ENCODE peak calls at places on chromosomes 6 and 20, in ten cellular contexts. Y is suprapubic skin, U is tibial nerve, Z is ovary, O is SK-N-SH, X is HepG2, R is transverse colon, W is esophagus muscularis mucosa, B is stomach, D is GM12878. H is an unnamed sample. For H3K4me1 and H3K36me3, the result is how much of the 10 kb centered on the place peaks cover.

GRCh38 chr6:144153260-144153659 is 2.9 kb downstream of the STX11 start:
- DNase-seq in Y (no peak), U (peak), Z (no peak), O (no peak), X (no peak), R (peak), W (no peak), B (no peak), D (no peak), H (no peak)

GRCh38 chr6:111711476-111711875 is 105.8 kb upstream of the TRAF3IP2 start:
- DNase-seq in Y (no peak), U (no peak), Z (peak), O (peak), X (no peak), R (peak), W (no peak), B (peak), D (no peak), H (peak)

GRCh38 chr6:142728910-142729481 is 216.0 kb downstream of the HIVEP2 start:
- DNase-seq in Y (no peak), U (no peak), Z (no peak), O (peak), X (no peak), R (no peak), W (no peak), B (no peak), D (no peak), H (no peak)

GRCh38 chr20:2984028-2984501 is 59.4 kb upstream of the GNRH2 start:
- DNase-seq in Y (no peak), U (no peak), Z (no peak), O (no peak), X (no peak), R (no peak), W (no peak), B (no peak), D (peak), H (no peak)

GRCh38 chr6:169618526-169619490 is 83.0 kb downstream of the WDR27 start:
- DNase-seq in Y (no peak), U (no peak), Z (no peak), O (no peak), X (no peak), R (no peak), W (no peak), B (no peak), D (no peak), H (no peak)

GRCh38 chr6:151004415-151005024 is 139.0 kb downstream of the MTHFD1L start:
- DNase-seq in Y (no peak), U (no peak), Z (peak), O (no peak), X (peak), R (no peak), W (no peak), B (no peak), D (no peak), H (no peak)

GRCh38 chr20:475463-476357 is 13.4 kb upstream of the TBC1D20 start:
- DNase-seq in Y (no peak), U (no peak), Z (no peak), O (no peak), X (no peak), R (no peak), W (no peak), B (no peak), D (no peak), H (no peak)

GRCh38 chr6:69584913-69585729 is 211.7 kb downstream of the LMBRD1 start:
- DNase-seq in Y (no peak), U (no peak), Z (no peak), O (peak), X (no peak), R (no peak), W (no peak), B (no peak), D (peak), H (no peak)

GRCh38 chr6:93087606-93088005 is 331.8 kb downstream of the EPHA7 start:
- DNase-seq in Y (no peak), U (no peak), Z (no peak), O (no peak), X (no peak), R (no peak), W (no peak), B (no peak), D (no peak), H (no peak)

GRCh38 chr6:105024803-105025202 is 67.9 kb downstream of the LIN28B start:
- DNase-seq in Y (no peak), U (no peak), Z (no peak), O (no peak), X (no peak), R (no peak), W (no peak), B (no peak), D (no peak), H (no peak)

GRCh38 chr6:129786548-129786947 is 74.6 kb downstream of the TMEM244 start:
- DNase-seq in Y (no peak), U (no peak), Z (no peak), O (no peak), X (no peak), R (no peak), W (no peak), B (no peak), D (no peak), H (no peak)

GRCh38 chr20:44448753-44449546 is 26.7 kb upstream of the TTPAL start:
- DNase-seq in Y (no peak), U (no peak), Z (no peak), O (peak), X (peak), R (peak), W (no peak), B (no peak), D (peak), H (no peak)

GRCh38 chr6:106037060-106037459 is 49.1 kb upstream of the PRDM1 start:
- DNase-seq in Y (no peak), U (no peak), Z (no peak), O (no peak), X (no peak), R (no peak), W (no peak), B (no peak), D (no peak), H (no peak)

GRCh38 chr6:84582997-84583396 is 181.4 kb downstream of the TBX18 start:
- DNase-seq in Y (no peak), U (no peak), Z (no peak), O (no peak), X (no peak), R (no peak), W (no peak), B (no peak), D (no peak), H (no peak)

GRCh38 chr6:145838305-145838704 is 23.7 kb upstream of the FBXO30 start:
- DNase-seq in Y (no peak), U (no peak), Z (no peak), O (no peak), X (no peak), R (no peak), W (no peak), B (no peak), D (no peak), H (no peak)

GRCh38 chr20:25538838-25539665 is 46.3 kb downstream of the NINL start:
- DNase-seq in Y (no peak), U (no peak), Z (no peak), O (no peak), X (peak), R (no peak), W (no peak), B (no peak), D (no peak), H (no peak)

GRCh38 chr6:20362623-20363022 is 39.1 kb upstream of the E2F3 start:
- DNase-seq in Y (no peak), U (no peak), Z (no peak), O (no peak), X (no peak), R (no peak), W (no peak), B (no peak), D (no peak), H (no peak)

GRCh38 chr6:130466052-130466743 is 100.4 kb downstream of the TMEM200A start:
- DNase-seq in Y (no peak), U (no peak), Z (no peak), O (no peak), X (no peak), R (no peak), W (no peak), B (no peak), D (no peak), H (no peak)

GRCh38 chr20:56631318-56631989 is 2.3 kb downstream of the TFAP2C start:
- DNase-seq in Y (no peak), U (no peak), Z (no peak), O (peak), X (no peak), R (no peak), W (no peak), B (no peak), D (no peak), H (no peak)

GRCh38 chr20:56629464-56630085 is 469 bp downstream of the TFAP2C start:
- DNase-seq in Y (peak), U (no peak), Z (no peak), O (peak), X (no peak), R (no peak), W (no peak), B (no peak), D (no peak), H (no peak)

GRCh38 chr20:56630506-56631317 is 1.6 kb downstream of the TFAP2C start:
- DNase-seq in Y (peak), U (no peak), Z (no peak), O (peak), X (no peak), R (no peak), W (no peak), B (no peak), D (no peak), H (no peak)

GRCh38 chr20:56628873-56629463 is at the start of gene TFAP2C:
- DNase-seq in Y (peak), U (peak), Z (peak), O (peak), X (no peak), R (peak), W (no peak), B (peak), D (no peak), H (peak)

DNA sequence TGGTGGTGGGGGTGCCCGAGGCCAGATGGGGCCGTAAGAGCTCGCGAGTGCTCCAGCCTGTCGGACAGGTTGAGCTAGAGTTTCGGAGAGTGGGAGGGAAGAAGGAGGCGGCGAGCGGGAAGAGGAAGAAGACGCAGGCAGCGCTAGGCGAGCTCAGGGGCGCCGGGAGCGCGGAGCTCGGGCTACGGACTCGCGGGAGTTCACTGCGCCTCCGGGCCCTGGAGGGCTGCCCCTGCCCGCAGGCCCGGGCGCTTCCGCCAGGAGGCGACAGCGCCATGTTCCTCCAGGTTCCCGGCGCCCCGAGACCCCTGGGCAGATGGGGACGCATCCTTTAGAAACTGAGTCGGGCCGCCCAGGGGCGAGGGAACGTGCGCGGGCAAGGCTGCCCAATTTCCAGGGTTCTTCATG is 984 bp downstream of the TFAP2C start:
- DNase-seq in Y (peak), U (no peak), Z (no peak), O (peak), X (no peak), R (peak), W (no peak), B (peak), D (no peak), H (peak)
- TF ChIP-seq EP300 in Y (no peak), U (no peak), Z (no peak), O (no peak), X (no peak), R (no peak), W (no peak), B (no peak), D (no peak), H (no peak)

DNA sequence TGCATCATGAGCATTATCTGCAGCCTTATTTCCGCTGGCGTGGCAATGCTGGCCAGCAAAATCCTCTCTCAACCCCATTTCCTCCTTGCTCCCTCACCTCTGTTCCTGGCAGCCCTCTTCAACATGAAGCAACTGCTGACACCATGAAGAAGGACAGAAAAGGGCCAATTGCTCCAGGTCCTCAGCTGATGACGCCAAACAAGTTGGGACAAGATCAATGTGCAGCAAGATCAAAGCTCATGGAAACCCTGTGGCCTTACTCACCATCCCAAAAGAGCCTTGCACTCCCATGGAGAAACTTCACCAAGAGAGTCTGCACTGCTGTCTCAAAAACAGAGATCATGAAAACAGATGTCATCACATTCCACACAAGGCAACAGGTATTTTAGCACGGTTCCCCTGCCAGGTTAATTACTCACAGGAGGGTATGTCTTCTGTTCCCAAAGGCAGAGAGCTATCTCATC is 7.4 kb downstream of the GFOD1 start:
- DNase-seq in Y (no peak), U (no peak), Z (no peak), O (no peak), X (no peak), R (no peak), W (no peak), B (no peak), D (no peak), H (no peak)
- H3K4me1 ChIP-seq in Y (under half), U (under half), Z (under half), O (under half), X (under half), R (under half), W (under half), B (under half), D (under half), H (under half)

GRCh38 chr20:5116875-5117274 is 2.9 kb downstream of the PCNA start:
- DNase-seq in Y (no peak), U (no peak), Z (no peak), O (no peak), X (no peak), R (no peak), W (no peak), B (no peak), D (no peak), H (no peak)

GRCh38 chr20:5120189-5120484 is 379 bp upstream of the PCNA start:
- DNase-seq in Y (no peak), U (no peak), Z (no peak), O (no peak), X (no peak), R (no peak), W (no peak), B (no peak), D (no peak), H (no peak)

GRCh38 chr20:5119143-5119434 is 669 bp downstream of the PCNA start:
- DNase-seq in Y (no peak), U (no peak), Z (no peak), O (no peak), X (no peak), R (no peak), W (no peak), B (no peak), D (no peak), H (no peak)

GRCh38 chr20:5119435-5120188 is at the start of gene PCNA:
- DNase-seq in Y (peak), U (peak), Z (peak), O (peak), X (peak), R (peak), W (peak), B (peak), D (peak), H (peak)

DNA sequence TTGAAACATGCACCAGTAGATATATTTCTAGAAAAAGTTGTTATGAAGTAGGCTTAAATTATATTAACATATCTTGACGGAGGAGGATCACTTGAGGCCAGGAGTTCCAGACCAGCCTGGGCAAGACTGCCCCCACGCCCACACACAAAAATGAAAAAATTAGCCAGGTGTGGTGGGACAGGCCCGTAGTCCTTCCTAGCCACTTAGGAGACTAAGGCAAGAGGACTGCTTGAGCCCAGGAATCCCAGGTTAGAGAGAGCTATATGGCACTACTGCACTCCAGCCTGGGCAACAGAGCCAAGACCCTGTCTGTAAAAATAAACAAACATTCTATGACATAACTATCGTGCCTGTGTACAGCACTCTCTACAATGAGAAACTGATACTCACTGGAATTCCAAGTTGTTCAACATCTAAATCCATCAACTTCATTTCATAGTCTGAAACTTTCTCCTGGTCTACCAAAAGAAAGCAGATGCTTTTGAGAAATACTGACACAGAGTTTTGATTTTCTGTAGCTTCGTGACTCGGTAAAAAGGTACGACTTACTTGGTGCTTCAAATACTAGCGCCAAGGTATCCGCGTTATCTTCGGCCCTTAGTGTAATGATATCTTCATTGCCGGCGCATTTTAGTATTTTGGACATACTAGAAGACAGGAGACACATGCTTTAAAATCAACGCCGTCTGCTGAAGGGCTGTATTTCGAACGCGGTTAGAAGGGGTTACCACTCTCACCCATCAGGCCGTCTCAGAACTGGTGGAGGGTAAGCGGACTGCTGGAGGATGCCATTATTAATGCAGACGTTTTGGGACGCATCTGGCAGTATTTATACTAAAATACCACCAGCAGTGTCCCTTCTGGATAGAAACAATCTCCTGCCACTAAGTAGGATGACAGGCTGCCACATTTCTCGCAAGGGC is 1.3 kb downstream of the PCNA start:
- DNase-seq in Y (no peak), U (no peak), Z (no peak), O (no peak), X (no peak), R (no peak), W (no peak), B (no peak), D (no peak), H (no peak)
- H3K36me3 ChIP-seq in Y (under half), U (under half), Z (under half), O (under half), X (under half), R (under half), W (under half), B (under half), D (under half), H (under half)

GRCh38 chr6:51515052-51515402 is 572.4 kb downstream of the PKHD1 start:
- DNase-seq in Y (no peak), U (no peak), Z (no peak), O (peak), X (no peak), R (no peak), W (no peak), B (no peak), D (no peak), H (no peak)
- TF ChIP-seq EP300 in Y (no peak), U (no peak), Z (no peak), O (no peak), X (no peak), R (no peak), W (no peak), B (no peak), D (no peak), H (no peak)

GRCh38 chr6:90220273-90220672 is 76.4 kb downstream of the BACH2 start:
- DNase-seq in Y (no peak), U (no peak), Z (no peak), O (no peak), X (no peak), R (no peak), W (no peak), B (no peak), D (no peak), H (no peak)
- H3K4me1 ChIP-seq in Y (under half), U (under half), Z (under half), O (under half), X (under half), R (under half), W (under half), B (under half), D (under half), H (under half)

GRCh38 chr6:29510202-29510601 is 22.4 kb upstream of the MAS1L start:
- DNase-seq in Y (no peak), U (no peak), Z (no peak), O (no peak), X (peak), R (no peak), W (no peak), B (no peak), D (no peak), H (no peak)
- H3K36me3 ChIP-seq in Y (under half), U (under half), Z (under half), O (under half), X (under half), R (under half), W (under half), B (under half), D (under half), H (under half)

GRCh38 chr6:154791561-154792317 is 58.5 kb downstream of the SCAF8 start:
- DNase-seq in Y (no peak), U (no peak), Z (no peak), O (no peak), X (no peak), R (no peak), W (no peak), B (no peak), D (no peak), H (no peak)
- TF ChIP-seq EP300 in Y (no peak), U (no peak), Z (no peak), O (no peak), X (no peak), R (no peak), W (no peak), B (no peak), D (no peak), H (no peak)

H was measured in sigmoid colon.